ENCODE peak calls at places on chromosome 17, in eight cellular contexts. J is HT1080; S is HEK293T; G is T-helper 2 cell; M is stromal cell of bone marrow; W is endothelial cell of umbilical vein; H is HTR-8/SVneo; I is activated T-cell treated with anti-CD3 and anti-CD28 coated beads, Interleukin-2, amount 50 U/mL, for 4 hours. R is an unnamed sample.

GRCh38 chr17:64622931-64623654 is 39.0 kb downstream of the SMURF2 start:
- DNase-seq in M (peak), G (no peak), S (no peak), J (peak), W (peak), I (no peak), H (peak), R (peak)

GRCh38 chr17:65134035-65134434 is 3.1 kb upstream of the RGS9 start:
- DNase-seq in H (no peak), W (no peak), I (no peak), S (no peak), M (no peak), J (no peak), G (no peak), R (no peak)

GRCh38 chr17:73715714-73716113 is 71.5 kb upstream of the SDK2 start:
- DNase-seq in J (no peak), W (no peak), I (no peak), G (no peak), H (no peak), S (no peak), M (no peak), R (no peak)

GRCh38 chr17:4708436-4708835 is 2.0 kb upstream of the ARRB2 start:
- DNase-seq in I (no peak), H (no peak), W (no peak), G (peak), S (no peak), M (no peak), J (peak), R (no peak)

GRCh38 chr17:35768796-35769195 is 8.1 kb downstream of the C17orf50 start:
- DNase-seq in H (no peak), G (no peak), S (no peak), I (no peak), J (no peak), M (no peak), W (no peak), R (no peak)

GRCh38 chr17:3009411-3009920 is 53.9 kb downstream of the OR1D5 start:
- DNase-seq in J (no peak), H (no peak), W (no peak), S (no peak), G (no peak), M (no peak), I (no peak), R (no peak)

GRCh38 chr17:3531266-3532101 is 26.1 kb downstream of the TRPV3 start:
- DNase-seq in I (no peak), W (no peak), H (no peak), J (no peak), G (no peak), S (no peak), M (no peak), R (no peak)

GRCh38 chr17:29698837-29699236 is 76.1 kb upstream of the CORO6 start:
- DNase-seq in G (no peak), M (no peak), S (no peak), J (no peak), I (no peak), W (no peak), H (no peak), R (no peak)

GRCh38 chr17:44607836-44608690 is 48.2 kb upstream of the MEIOC start:
- DNase-seq in H (no peak), W (peak), J (no peak), G (no peak), I (no peak), M (peak), S (no peak), R (no peak)

GRCh38 chr17:17114592-17115225 is 72.5 kb downstream of the MPRIP start:
- DNase-seq in S (no peak), J (no peak), I (no peak), G (no peak), H (no peak), W (no peak), M (no peak), R (no peak)

GRCh38 chr17:4229627-4230026 is 34.2 kb downstream of the ANKFY1 start:
- DNase-seq in J (peak), W (no peak), S (no peak), I (no peak), M (peak), H (no peak), G (no peak), R (peak)

GRCh38 chr17:39429600-39429999 is 21.5 kb downstream of the MED1 start:
- DNase-seq in J (no peak), W (no peak), M (no peak), I (no peak), H (no peak), S (no peak), G (no peak), R (no peak)

GRCh38 chr17:39701784-39702422 is 2.0 kb downstream of the ERBB2 start:
- DNase-seq in I (no peak), H (no peak), W (no peak), M (no peak), S (no peak), J (no peak), G (no peak), R (no peak)

GRCh38 chr17:61467416-61468262 is 15.4 kb downstream of the TBX4 start:
- DNase-seq in W (peak), S (peak), H (peak), J (peak), M (no peak), G (no peak), I (no peak), R (peak)

GRCh38 chr17:61395983-61396585 is 3.6 kb upstream of the TBX2 start:
- DNase-seq in J (no peak), W (no peak), S (no peak), M (no peak), H (no peak), I (no peak), G (no peak), R (no peak)

GRCh38 chr17:71922439-71922838 is 198.4 kb upstream of the SOX9 start:
- DNase-seq in S (no peak), W (no peak), H (peak), G (peak), M (peak), J (peak), I (no peak), R (no peak)

GRCh38 chr17:50681260-50682200 is 26.2 kb downstream of the ANKRD40 start:
- DNase-seq in H (peak), W (peak), S (peak), G (peak), J (peak), I (no peak), M (peak), R (peak)

GRCh38 chr17:67050476-67051154 is 6.3 kb downstream of the CACNG1 start:
- DNase-seq in H (no peak), I (no peak), J (no peak), G (no peak), W (no peak), S (no peak), M (no peak), R (no peak)

GRCh38 chr17:58335061-58335731 is 6.6 kb upstream of the TSPOAP1 start:
- DNase-seq in J (no peak), H (no peak), S (no peak), I (peak), M (no peak), G (peak), W (no peak), R (no peak)

GRCh38 chr17:19250421-19251141 is 13.4 kb downstream of the EPN2 start:
- DNase-seq in W (no peak), H (no peak), S (no peak), I (no peak), G (no peak), J (no peak), M (no peak), R (no peak)

GRCh38 chr17:10772425-10773380 is 31.2 kb downstream of the TMEM238L start:
- DNase-seq in J (peak), I (peak), M (no peak), S (peak), H (no peak), W (no peak), G (peak), R (peak)

GRCh38 chr17:51263001-51263400 is 2.7 kb downstream of the UTP18 start:
- DNase-seq in S (no peak), I (no peak), J (no peak), G (no peak), W (no peak), H (no peak), M (no peak), R (no peak)